ENCODE peak calls at places on chromosomes 11 and 22, in ten cellular contexts. H is astrocyte of the cerebellum, T is tibial nerve, J is glutamatergic neuron, E is bronchial epithelial cell, I is brain microvascular endothelial cell, X is heart right ventricle, O is IMR-90, A is omental fat pad, W is BE2C. D is an unnamed sample.

GRCh38 chr11:34644669-34645406 is 23.9 kb downstream of the EHF start:
- DNase-seq in X (no peak), O (peak; percentile 89), W (no peak), I (peak; percentile 84), J (no peak), E (peak; percentile 78), H (peak; percentile 44), A (no peak), T (no peak), D (no peak)

GRCh38 chr11:73426184-73426845 is 50.1 kb downstream of the RELT start:
- DNase-seq in O (peak; percentile 53), I (no peak), A (no peak), E (no peak), T (no peak), W (no peak), X (no peak), H (no peak), J (no peak), D (no peak)

GRCh38 chr11:32500001-32500400 is 64.7 kb upstream of the WT1 start:
- DNase-seq in W (no peak), O (no peak), I (no peak), E (no peak), H (no peak), J (no peak), X (no peak), T (no peak), A (no peak), D (peak; percentile 13)

GRCh38 chr11:127106142-127106541 is 105.6 kb upstream of the KIRREL3 start:
- DNase-seq in A (no peak), O (peak; percentile 12), I (no peak), T (no peak), H (no peak), W (peak; percentile 64), X (no peak), J (peak; percentile 57), E (no peak), D (peak; percentile 55)

GRCh38 chr11:1237128-1237580 is 14.3 kb downstream of the MUC5B start:
- DNase-seq in E (no peak), W (no peak), A (no peak), O (no peak), T (no peak), J (peak; percentile 5), X (no peak), H (no peak), I (no peak), D (peak; percentile 1)

GRCh38 chr11:133945087-133945974 is 11.4 kb downstream of the IGSF9B start:
- DNase-seq in A (no peak), T (no peak), E (peak; percentile 7), X (peak; percentile 78), O (peak; percentile 14), W (peak; percentile 89), I (no peak), J (no peak), H (no peak), D (no peak)

GRCh38 chr11:116312560-116313340 is 460.0 kb downstream of the BUD13 start:
- DNase-seq in X (peak; percentile 85), H (peak; percentile 50), O (no peak), J (peak; percentile 27), A (no peak), E (peak; percentile 12), T (peak; percentile 65), I (no peak), W (peak; percentile 95), D (no peak)

GRCh38 chr11:72685560-72686480 is 11.6 kb upstream of the PDE2A start:
- DNase-seq in E (no peak), I (no peak), X (peak; percentile 42), H (no peak), T (peak; percentile 53), J (no peak), A (peak; percentile 48), W (no peak), O (peak; percentile 19), D (no peak)

GRCh38 chr11:35911616-35912165 is 32.2 kb upstream of the LDLRAD3 start:
- DNase-seq in W (no peak), O (no peak), I (no peak), E (no peak), H (no peak), A (no peak), J (no peak), T (no peak), X (no peak), D (no peak)

GRCh38 chr22:39994566-39995345 is at the start of gene FAM83F:
- DNase-seq in J (peak; percentile 54), A (no peak), H (no peak), X (no peak), O (no peak), I (no peak), E (no peak), T (no peak), W (no peak), D (peak; percentile 68)

GRCh38 chr11:117604349-117604995 is 192.5 kb downstream of the DSCAML1 start:
- DNase-seq in E (no peak), W (no peak), X (no peak), O (peak; percentile 32), T (no peak), A (no peak), J (no peak), I (no peak), H (no peak), D (no peak)

GRCh38 chr11:23704183-23704582 is 792.7 kb upstream of the LUZP2 start:
- DNase-seq in O (no peak), X (no peak), W (no peak), T (no peak), I (no peak), J (no peak), A (no peak), H (no peak), E (no peak), D (no peak)

DNA sequence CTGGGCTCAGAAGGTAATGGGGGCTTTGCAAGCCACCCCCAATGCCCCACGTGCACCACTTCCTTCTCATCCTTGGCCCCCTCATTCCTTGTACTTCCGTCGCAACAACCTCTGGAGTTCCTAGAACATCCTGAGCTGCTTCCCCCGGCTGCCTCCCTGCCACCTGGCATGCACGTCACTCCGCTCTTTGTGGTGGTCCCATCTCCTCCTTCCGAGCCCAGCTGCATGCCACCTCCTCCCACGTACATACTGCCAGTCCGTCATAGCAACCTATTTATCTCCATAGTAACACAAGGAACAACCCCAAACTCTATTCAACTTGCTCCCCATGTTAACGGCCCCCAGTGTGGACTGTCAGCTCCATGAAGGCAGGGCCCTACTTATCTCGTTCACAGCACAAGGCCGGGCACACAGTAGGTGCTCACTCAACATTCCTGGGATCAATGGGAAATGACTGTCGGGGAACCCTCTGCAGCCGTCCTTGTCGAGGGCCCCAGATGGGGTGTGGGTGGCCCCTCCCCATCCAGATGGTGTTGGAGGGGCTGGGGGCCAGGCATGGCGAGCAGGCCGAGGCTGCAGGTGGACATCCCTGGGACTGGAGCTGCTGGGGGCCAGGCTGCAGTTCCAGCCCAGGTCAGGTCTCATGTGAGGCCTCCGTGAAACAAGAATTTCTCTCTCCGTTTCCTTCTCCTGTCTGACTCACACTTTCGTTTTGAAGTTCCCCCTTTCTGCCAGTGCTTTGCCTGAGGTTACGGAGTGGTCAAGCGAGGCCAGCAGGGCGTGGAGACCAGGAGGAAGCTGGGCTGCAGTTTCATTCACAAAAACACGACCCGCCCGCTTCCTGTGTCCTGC is 4.2 kb downstream of the MYEOV start:
- DNase-seq in O (peak; percentile 82), J (no peak), E (peak; percentile 72), I (peak; percentile 62), T (peak; percentile 68), X (peak; percentile 84), A (peak; percentile 42), W (no peak), H (peak; percentile 40), D (peak; percentile 34)
- TF ChIP-seq CTCF in O (no peak), J (no peak), E (no peak), I (no peak), T (no peak), X (no peak), A (no peak), W (no peak), H (no peak), D (no peak)

DNA sequence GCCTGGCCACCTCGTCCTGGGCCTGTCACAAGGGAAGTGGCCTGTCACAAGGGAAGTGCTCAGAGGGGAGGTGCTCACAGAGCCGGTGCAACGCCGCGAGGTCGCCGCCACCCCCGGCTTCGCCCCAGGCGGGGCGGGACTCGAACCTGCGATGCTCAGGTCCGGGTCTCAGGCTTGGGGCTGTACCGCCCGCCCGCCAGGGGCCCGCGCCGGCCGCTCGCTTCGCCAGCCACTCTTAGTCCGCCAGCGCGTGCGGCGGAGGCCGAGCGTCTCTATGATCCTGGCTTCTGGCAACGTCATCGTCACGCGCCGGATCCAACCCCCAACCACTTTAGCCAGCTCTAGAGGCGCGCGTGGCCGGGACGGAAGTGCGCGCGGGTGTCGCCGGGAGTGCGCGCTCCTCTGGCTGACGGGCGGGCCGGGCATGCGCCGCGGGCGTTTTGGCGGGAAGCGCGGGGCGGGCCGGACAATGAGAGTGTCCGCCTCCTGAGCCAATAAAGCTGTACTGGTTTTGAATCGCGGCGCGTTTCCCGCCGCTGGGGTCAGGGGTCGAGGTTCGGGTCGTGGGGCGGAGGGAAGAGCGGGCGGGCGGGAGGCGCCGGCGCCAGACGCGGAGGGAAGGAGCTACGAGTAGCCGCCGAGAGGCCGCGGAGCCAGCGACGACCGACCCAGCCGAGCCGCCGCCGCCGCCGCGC is at the start of gene TRMT2A:
- DNase-seq in H (peak; percentile 96), E (peak; percentile 87), I (peak; percentile 97), X (peak; percentile 97), O (peak; percentile 98), W (peak; percentile 98), A (peak; percentile 96), J (peak; percentile 98), T (peak; percentile 98), D (peak; percentile 97)
- TF ChIP-seq CTCF in H (no peak), E (peak; percentile 21), I (no peak), X (no peak), O (peak; percentile 38), W (peak; percentile 28), A (no peak), J (no peak), T (no peak), D (no peak)

DNA sequence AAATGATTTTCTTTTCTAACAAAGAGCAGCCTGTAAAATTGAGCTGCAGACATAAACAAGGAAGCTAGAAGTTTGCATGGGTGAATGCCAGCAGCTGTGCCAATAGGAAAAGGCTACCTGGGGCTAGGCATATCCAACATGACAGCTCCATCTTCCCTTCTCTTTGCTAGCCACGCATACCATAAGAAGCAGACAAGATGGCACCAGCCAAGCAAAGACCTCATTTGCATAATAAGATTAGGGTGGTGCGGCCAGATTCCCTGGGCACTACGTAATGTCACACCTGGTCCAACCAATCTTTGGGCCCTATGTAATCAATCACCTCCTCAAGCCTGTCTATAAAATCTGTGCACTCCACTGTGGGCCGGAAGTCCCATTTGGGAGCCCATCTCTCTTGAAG is 108.3 kb downstream of the SWAP70 start:
- DNase-seq in I (no peak), A (no peak), J (no peak), E (no peak), X (no peak), T (no peak), H (no peak), O (no peak), W (no peak), D (no peak)
- TF ChIP-seq CTCF in I (no peak), A (no peak), J (no peak), E (no peak), X (no peak), T (no peak), H (no peak), O (no peak), W (no peak), D (no peak)

GRCh38 chr22:41256254-41256897 is 15.6 kb upstream of the CHADL start:
- DNase-seq in E (peak; percentile 91), W (no peak), J (no peak), A (no peak), X (no peak), T (no peak), O (peak; percentile 80), H (peak; percentile 26), I (peak; percentile 76), D (no peak)
- TF ChIP-seq CTCF in E (peak; percentile 51), W (no peak), J (no peak), A (no peak), X (no peak), T (no peak), O (peak; percentile 31), H (peak; percentile 12), I (peak; percentile 44), D (no peak)

D was measured in nephron progenitor cell.